ENCODE peak calls at places on chromosome 6, in seven cellular contexts. R is esophagus squamous epithelium, M is adrenal gland, L is fibroblast of lung, Q is HepG2, P is cardiac fibroblast, E is GM12865. X is an unnamed sample.

GRCh38 chr6:1473598-1473997 is 84.2 kb downstream of the FOXF2 start:
- DNase-seq in E (no peak), L (no peak), Q (no peak), P (no peak), M (no peak), R (no peak), X (no peak)

GRCh38 chr6:5550631-5551030 is 289.3 kb downstream of the FARS2 start:
- DNase-seq in E (no peak), R (no peak), P (no peak), Q (no peak), M (no peak), L (no peak), X (no peak)

GRCh38 chr6:30107756-30108155 is 5.1 kb downstream of the TRIM31 start:
- DNase-seq in Q (no peak), P (no peak), R (no peak), E (no peak), L (no peak), M (no peak), X (no peak)

GRCh38 chr6:8387942-8388437 is 47.4 kb downstream of the SLC35B3 start:
- DNase-seq in P (no peak), E (no peak), Q (no peak), L (no peak), R (no peak), M (no peak), X (no peak)

GRCh38 chr6:29617782-29618557 is 15.0 kb downstream of the GABBR1 start:
- DNase-seq in L (no peak), E (peak), P (no peak), Q (no peak), M (no peak), R (no peak), X (no peak)

GRCh38 chr6:32195652-32195901 is 3.1 kb upstream of the GPSM3 start:
- DNase-seq in M (peak), L (peak), Q (peak), E (peak), R (peak), P (peak), X (no peak)

GRCh38 chr6:41638002-41638800 is at the start of gene MDFI:
- DNase-seq in M (no peak), L (peak), P (no peak), Q (no peak), R (no peak), E (no peak), X (no peak)

GRCh38 chr6:18585032-18585573 is 198.0 kb downstream of the RNF144B start:
- DNase-seq in Q (peak), E (no peak), R (no peak), M (peak), L (peak), P (peak), X (no peak)

GRCh38 chr6:90403489-90404381 is 107.1 kb upstream of the BACH2 start:
- DNase-seq in Q (peak), E (no peak), M (peak), R (no peak), P (peak), L (peak), X (no peak)

GRCh38 chr6:31829633-31830492 is 2.3 kb downstream of the HSPA1B start:
- DNase-seq in L (no peak), E (peak), Q (no peak), P (peak), M (no peak), R (no peak), X (no peak)

GRCh38 chr6:17439243-17439993 is 46.0 kb downstream of the CAP2 start:
- DNase-seq in L (peak), M (no peak), Q (no peak), R (no peak), P (no peak), E (no peak), X (no peak)

GRCh38 chr6:111830003-111830402 is 43.2 kb downstream of the FYN start:
- DNase-seq in L (peak), E (no peak), R (no peak), Q (no peak), P (no peak), M (no peak), X (no peak)

GRCh38 chr6:111835807-111836206 is 37.4 kb downstream of the FYN start:
- DNase-seq in R (no peak), Q (no peak), M (no peak), E (no peak), P (no peak), L (no peak), X (no peak)

GRCh38 chr6:111831408-111831807 is 41.8 kb downstream of the FYN start:
- DNase-seq in M (no peak), E (no peak), P (no peak), L (no peak), R (no peak), Q (no peak), X (no peak)

GRCh38 chr6:111834356-111834755 is 38.9 kb downstream of the FYN start:
- DNase-seq in Q (no peak), M (no peak), L (no peak), R (no peak), P (no peak), E (no peak), X (no peak)

DNA sequence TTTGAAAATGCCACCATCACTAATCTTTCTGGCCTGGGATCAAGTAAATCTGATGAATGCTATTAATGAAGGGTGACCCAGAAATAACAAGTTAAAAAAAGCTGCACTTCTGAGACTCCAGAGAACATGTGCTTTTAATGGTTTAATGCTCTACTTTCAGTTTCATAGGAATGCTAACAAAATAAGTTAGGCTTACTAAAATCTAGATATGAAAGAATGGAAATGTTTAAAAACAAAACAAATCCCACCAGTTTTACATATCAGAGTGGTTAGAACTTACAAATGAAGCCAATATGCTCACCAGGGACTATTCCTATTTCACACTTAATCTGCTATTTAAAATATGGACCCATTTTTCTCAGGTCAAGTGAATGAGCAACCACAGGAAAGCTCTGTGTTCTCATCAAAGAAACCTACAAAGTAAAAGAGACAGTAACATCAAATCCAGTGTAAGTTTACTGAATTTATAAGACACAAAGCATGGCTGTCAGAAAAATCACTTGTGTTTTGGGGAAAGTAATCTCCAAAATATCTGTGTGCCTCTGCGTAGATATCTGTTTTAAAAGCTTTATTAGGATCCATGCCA is 40.3 kb downstream of the FYN start:
- DNase-seq in M (no peak), E (peak), R (no peak), P (no peak), L (no peak), Q (no peak), X (no peak)
- TF ChIP-seq CTCF in M (no peak), E (no peak), R (no peak), P (no peak), L (no peak), Q (no peak), X (no peak)

GRCh38 chr6:122868137-122868536 is 79.1 kb downstream of the SMPDL3A start:
- DNase-seq in Q (no peak), E (no peak), P (no peak), M (no peak), L (no peak), R (no peak), X (no peak)

GRCh38 chr6:122872311-122872710 is 83.3 kb downstream of the SMPDL3A start:
- DNase-seq in L (no peak), P (no peak), M (no peak), R (no peak), Q (no peak), E (no peak), X (no peak)

GRCh38 chr6:122869437-122870024 is 80.5 kb downstream of the SMPDL3A start:
- DNase-seq in M (peak), Q (peak), E (peak), P (peak), R (no peak), L (peak), X (peak)

GRCh38 chr6:122871079-122871478 is 82.0 kb downstream of the SMPDL3A start:
- DNase-seq in R (no peak), P (peak), E (no peak), L (peak), M (no peak), Q (no peak), X (no peak)
- TF ChIP-seq CTCF in R (no peak), P (no peak), E (no peak), L (no peak), M (no peak), Q (no peak), X (no peak)

DNA sequence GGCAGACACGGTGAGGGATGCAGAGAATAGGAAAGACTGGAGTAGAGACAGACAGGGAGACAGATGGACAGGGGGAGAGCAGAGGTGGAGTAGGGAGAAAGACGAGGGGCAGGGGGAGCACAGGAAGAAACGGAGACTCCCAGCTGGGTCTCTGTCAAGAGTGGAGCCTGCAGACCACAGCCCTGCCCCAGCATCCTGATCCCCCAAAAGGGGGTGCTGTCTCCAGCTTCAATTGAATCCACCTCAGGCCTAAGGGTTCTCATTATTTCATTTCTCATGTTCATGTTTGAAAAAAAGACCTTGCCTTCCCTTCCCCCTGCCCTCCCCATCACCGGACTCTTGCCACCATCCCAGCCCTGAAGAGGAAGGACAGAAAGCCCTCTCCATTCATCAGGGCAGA is 98.1 kb downstream of the CDC5L start:
- DNase-seq in R (no peak), Q (no peak), M (no peak), P (no peak), L (no peak), E (no peak), X (no peak)
- TF ChIP-seq CTCF in R (no peak), Q (no peak), M (no peak), P (no peak), L (no peak), E (no peak), X (no peak)

DNA sequence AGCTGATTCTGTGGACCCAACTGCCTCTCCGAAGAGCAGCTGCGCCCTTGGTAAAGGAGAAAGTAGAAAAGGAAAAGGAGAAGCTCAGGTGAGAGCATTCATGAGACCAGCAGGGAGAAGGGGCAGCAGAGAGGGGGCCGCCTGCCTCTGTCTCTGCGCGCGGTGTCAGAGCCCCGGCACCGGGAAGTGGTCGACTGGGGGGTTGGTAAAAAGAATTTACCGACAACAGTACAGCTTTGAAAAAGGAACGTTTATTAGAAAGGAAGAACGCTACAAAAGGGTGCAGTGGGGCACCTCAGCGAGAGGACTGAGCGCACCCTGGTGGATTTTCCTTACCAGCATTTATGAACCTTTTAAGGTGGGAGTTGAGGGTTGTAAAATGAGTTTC is 61.9 kb downstream of the GPR6 start:
- DNase-seq in E (peak), L (peak), M (no peak), Q (no peak), R (no peak), P (peak), X (peak)
- TF ChIP-seq CTCF in E (peak), L (peak), M (peak), Q (peak), R (no peak), P (peak), X (peak)

X was measured in GM13977.